ENCODE peak calls at places on chromosomes 11 and 22, in six cellular contexts. B is IMR-90, X is cardiac muscle cell, P is psoas muscle, C is PC-3, O is tibial artery. I is an unnamed sample. For H3K36me3, the result is how much of the 10 kb centered on the place peaks cover.

GRCh38 chr11:110337570-110338193 is 41.3 kb upstream of the RDX start:
- DNase-seq in X (no peak), C (peak), B (peak), O (no peak), P (no peak), I (no peak)

GRCh38 chr22:17968126-17968525 is 56.2 kb downstream of the MICAL3 start:
- DNase-seq in C (no peak), X (no peak), B (no peak), P (no peak), O (no peak), I (no peak)

GRCh38 chr11:1401656-1402221 is 12.0 kb downstream of the BRSK2 start:
- DNase-seq in X (peak), C (peak), B (peak), P (peak), O (no peak), I (no peak)

GRCh38 chr11:108012139-108012725 is 3.5 kb downstream of the CUL5 start:
- DNase-seq in C (no peak), O (no peak), P (no peak), X (no peak), B (no peak), I (no peak)

GRCh38 chr11:77506857-77507256 is 33.0 kb upstream of the PAK1 start:
- DNase-seq in P (no peak), X (no peak), O (no peak), C (peak), B (no peak), I (no peak)

GRCh38 chr22:33787645-33788456 is 132.4 kb downstream of the LARGE1 start:
- DNase-seq in B (peak), P (no peak), X (no peak), C (no peak), O (no peak), I (no peak)

GRCh38 chr11:135001581-135001980 is 589.5 kb upstream of the B3GAT1 start:
- DNase-seq in B (no peak), X (no peak), P (no peak), O (no peak), C (no peak), I (no peak)

GRCh38 chr11:32366671-32367070 is 68.7 kb downstream of the WT1 start:
- DNase-seq in O (no peak), C (no peak), X (no peak), B (no peak), P (no peak), I (no peak)

GRCh38 chr11:71339178-71339881 is 87.0 kb upstream of the SHANK2 start:
- DNase-seq in B (no peak), C (no peak), O (peak), X (no peak), P (no peak), I (no peak)

GRCh38 chr11:11841121-11841604 is 609 bp upstream of the USP47 start:
- DNase-seq in B (no peak), X (peak), O (no peak), C (peak), P (peak), I (peak)

GRCh38 chr11:15985127-15985862 is 371.1 kb downstream of the SOX6 start:
- DNase-seq in P (no peak), O (no peak), B (no peak), X (no peak), C (no peak), I (no peak)

GRCh38 chr11:6319001-6319878 is 1.1 kb downstream of the CAVIN3 start:
- DNase-seq in B (peak), O (peak), C (no peak), P (peak), X (peak), I (no peak)

GRCh38 chr22:22698263-22698750 is 53.9 kb downstream of the GGTLC2 start:
- DNase-seq in X (no peak), B (no peak), P (no peak), O (peak), C (no peak), I (no peak)

GRCh38 chr22:41327124-41327523 is 25.8 kb downstream of the ZC3H7B start:
- DNase-seq in C (no peak), X (no peak), P (peak), B (no peak), O (no peak), I (peak)

GRCh38 chr11:19368726-19369364 is 128.1 kb upstream of the E2F8 start:
- DNase-seq in P (no peak), B (no peak), O (no peak), C (no peak), X (no peak), I (no peak)

GRCh38 chr11:8227156-8228152 is 36.2 kb downstream of the LMO1 start:
- DNase-seq in O (no peak), P (no peak), X (no peak), B (no peak), C (peak), I (no peak)

GRCh38 chr11:60840711-60841430 is 1.0 kb upstream of the CCDC86 start:
- DNase-seq in O (no peak), C (peak), X (no peak), B (peak), P (peak), I (peak)

GRCh38 chr22:33569547-33569946 is 350.7 kb downstream of the LARGE1 start:
- DNase-seq in P (no peak), O (no peak), X (peak), B (no peak), C (no peak), I (no peak)

GRCh38 chr11:102287963-102288744 is 29.1 kb upstream of the BIRC3 start:
- DNase-seq in P (no peak), B (peak), X (peak), O (no peak), C (peak), I (no peak)

GRCh38 chr22:26536056-26536761 is 23.9 kb upstream of the TFIP11 start:
- DNase-seq in B (no peak), P (no peak), C (peak), X (no peak), O (no peak), I (peak)

GRCh38 chr11:93526691-93527583 is 16.3 kb downstream of the SMCO4 start:
- DNase-seq in P (no peak), X (no peak), B (no peak), O (no peak), C (no peak), I (no peak)

GRCh38 chr11:87281496-87281895 is 243.8 kb downstream of the TMEM135 start:
- DNase-seq in O (no peak), C (peak), X (no peak), B (peak), P (no peak), I (no peak)

GRCh38 chr11:93194673-93195291 is 3.0 kb downstream of the SLC36A4 start:
- DNase-seq in C (no peak), B (no peak), X (no peak), O (no peak), P (no peak), I (no peak)

GRCh38 chr22:29359469-29359868 is 28.9 kb downstream of the AP1B1 start:
- DNase-seq in B (peak), O (no peak), X (peak), C (peak), P (peak), I (peak)

DNA sequence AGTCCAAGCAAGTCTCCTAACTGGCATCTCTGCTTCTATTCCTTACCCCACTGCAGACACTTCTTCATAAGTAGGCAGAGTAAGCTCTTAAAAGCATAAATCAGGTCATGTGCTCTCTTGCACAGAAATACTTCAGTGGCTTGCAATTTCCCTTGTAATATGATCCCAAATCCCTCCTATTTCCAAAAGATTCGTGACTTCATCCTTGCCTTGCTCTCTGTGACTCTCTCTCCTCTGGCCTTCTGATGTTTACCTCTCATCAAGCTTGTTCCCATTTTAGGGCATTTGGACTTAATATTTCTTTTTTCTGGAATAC is 37.4 kb upstream of the NCR3LG1 start:
- DNase-seq in X (peak), B (peak), C (peak), O (no peak), P (no peak), I (no peak)
- H3K36me3 ChIP-seq in X (under half), B (under half), C (under half), O (half or more), P (half or more), I (half or more)

DNA sequence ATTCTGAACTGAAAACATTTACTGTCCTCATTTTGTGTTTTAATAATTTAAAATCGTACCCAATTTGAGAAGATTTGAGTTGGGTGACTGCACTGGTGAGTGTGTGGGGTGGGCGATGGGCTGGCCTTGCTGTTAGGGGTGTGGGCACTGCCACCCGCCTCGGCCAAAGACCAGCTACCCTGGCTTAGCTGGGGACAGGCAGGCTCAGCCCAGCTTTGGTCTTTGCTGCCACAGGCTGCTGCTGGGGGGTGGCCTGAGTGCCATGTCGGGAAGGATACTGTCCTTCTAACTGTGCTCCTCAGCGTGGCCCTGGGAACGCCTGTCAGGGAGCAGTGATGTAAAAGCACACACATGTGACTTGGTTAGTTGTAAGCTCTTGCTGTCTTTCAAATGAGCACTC is 22.3 kb downstream of the FAM118A start:
- DNase-seq in P (no peak), C (no peak), O (no peak), B (no peak), X (no peak), I (no peak)
- H3K36me3 ChIP-seq in P (under half), C (under half), O (half or more), B (half or more), X (under half), I (under half)

GRCh38 chr11:122103366-122103765 is 12.6 kb downstream of the BLID start:
- DNase-seq in O (no peak), B (peak), X (no peak), C (no peak), P (no peak), I (no peak)
- H3K36me3 ChIP-seq in O (under half), B (under half), X (under half), C (half or more), P (under half), I (under half)

DNA sequence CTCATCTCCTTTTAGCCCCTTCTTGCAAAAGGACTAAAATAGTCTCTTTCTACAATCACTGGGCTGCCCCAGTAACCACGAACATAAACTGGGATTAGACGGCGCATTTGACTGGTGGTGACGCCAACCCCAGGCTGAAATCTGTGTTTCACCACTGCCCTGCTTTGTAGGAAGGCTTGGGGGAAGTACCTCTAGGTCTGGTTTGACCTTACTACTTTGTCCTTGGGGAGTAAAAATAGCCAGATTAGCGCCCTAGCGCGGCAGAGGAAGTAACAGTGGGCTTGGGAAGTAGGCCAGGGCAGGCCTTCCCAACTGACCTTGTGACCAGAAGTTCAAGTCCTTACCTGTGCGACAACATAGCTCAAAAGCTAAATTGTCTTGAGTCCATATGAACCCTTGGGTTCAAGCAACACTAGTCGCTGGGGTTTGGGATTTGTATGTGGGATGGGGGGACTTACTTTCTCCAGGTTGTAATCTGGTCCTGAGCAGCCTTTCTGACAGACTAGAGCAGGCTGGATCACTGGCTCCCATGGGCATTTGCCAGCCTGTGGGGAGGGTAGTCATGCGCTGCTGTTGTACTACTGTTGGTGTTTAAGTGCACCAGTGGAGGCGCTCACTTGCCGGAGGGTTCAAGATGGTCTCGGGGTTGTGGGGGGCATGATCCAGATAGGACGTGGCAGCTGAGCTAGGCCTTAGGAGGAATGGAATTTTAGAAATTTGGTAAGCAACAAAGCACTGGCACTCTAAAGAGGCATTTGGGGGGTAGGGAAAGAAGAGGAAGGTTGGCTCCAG is 953 bp upstream of the PACS1 start:
- DNase-seq in B (peak), X (peak), P (peak), C (peak), O (peak), I (peak)
- H3K36me3 ChIP-seq in B (under half), X (under half), P (half or more), C (under half), O (under half), I (under half)